ENCODE peak calls at places on chromosomes 2 and 18, in eight cellular contexts. T is T-helper 1 cell, W is cardiac fibroblast, G is sigmoid colon, A is A549, P is MV-4-11, K is heart left ventricle, J is HFF-Myc. U is an unnamed sample.

GRCh38 chr2:229141626-229142025 is 129.5 kb downstream of the PID1 start:
- DNase-seq in T (no peak), W (peak; percentile 90), G (no peak), A (no peak), P (no peak), K (no peak), J (peak; percentile 31), U (no peak)

GRCh38 chr2:46383113-46383395 is 85.8 kb downstream of the EPAS1 start:
- DNase-seq in T (no peak), W (no peak), G (no peak), A (no peak), P (no peak), K (no peak), J (no peak), U (no peak)

GRCh38 chr18:24875761-24876160 is 415.3 kb downstream of the HRH4 start:
- DNase-seq in T (no peak), W (no peak), G (no peak), A (no peak), P (no peak), K (no peak), J (no peak), U (no peak)

GRCh38 chr18:48488388-48488850 is 50.4 kb upstream of the CTIF start:
- DNase-seq in T (no peak), W (peak; percentile 95), G (no peak), A (peak; percentile 81), P (no peak), K (peak; percentile 91), J (peak; percentile 79), U (no peak)

GRCh38 chr2:65075176-65075575 is 19.0 kb downstream of the CEP68 start:
- DNase-seq in T (no peak), W (no peak), G (no peak), A (no peak), P (no peak), K (no peak), J (no peak), U (no peak)

GRCh38 chr18:12839057-12839525 is 44.9 kb downstream of the PTPN2 start:
- DNase-seq in T (no peak), W (no peak), G (no peak), A (peak; percentile 12), P (peak; percentile 91), K (no peak), J (no peak), U (no peak)

GRCh38 chr2:112782234-112782799 is 2.0 kb downstream of the IL1A start:
- DNase-seq in T (no peak), W (no peak), G (no peak), A (no peak), P (peak; percentile 10), K (no peak), J (no peak), U (no peak)

GRCh38 chr2:62817348-62817747 is 111.8 kb downstream of the EHBP1 start:
- DNase-seq in T (no peak), W (no peak), G (no peak), A (no peak), P (no peak), K (no peak), J (no peak), U (no peak)

GRCh38 chr2:237922641-237923361 is 44.0 kb upstream of the UBE2F start:
- DNase-seq in T (no peak), W (no peak), G (peak; percentile 72), A (no peak), P (no peak), K (no peak), J (no peak), U (no peak)

U was measured in esophagus muscularis mucosa.